ENCODE peak calls at places on chromosomes 3 and 15, in five cellular contexts. Y, C, N, A and L are unnamed samples.

GRCh38 chr3:197328198-197328597 is 29.8 kb upstream of the DLG1 start:
- DNase-seq in Y (no peak), C (no peak), N (no peak), A (no peak), L (no peak)

GRCh38 chr3:69460034-69460433 is 74.1 kb upstream of the FRMD4B start:
- DNase-seq in Y (no peak), C (no peak), N (no peak), A (no peak), L (no peak)

GRCh38 chr3:48662753-48663488 is at the start of gene CELSR3:
- DNase-seq in Y (peak; percentile 90), C (peak; percentile 90), N (peak; percentile 94), A (peak; percentile 73), L (peak; percentile 95)

GRCh38 chr15:56464893-56465520 is at the start of gene MNS1:
- DNase-seq in Y (peak; percentile 96), C (peak; percentile 62), N (peak; percentile 98), A (peak; percentile 85), L (peak; percentile 91)

GRCh38 chr3:30628931-30629590 is 22.7 kb downstream of the TGFBR2 start:
- DNase-seq in Y (no peak), C (no peak), N (no peak), A (no peak), L (peak; percentile 35)

GRCh38 chr15:95409924-95410323 is 920.6 kb upstream of the NR2F2 start:
- DNase-seq in Y (peak; percentile 32), C (no peak), N (no peak), A (no peak), L (peak; percentile 79)

GRCh38 chr3:157618075-157618760 is 115.0 kb upstream of the VEPH1 start:
- DNase-seq in Y (peak; percentile 71), C (peak; percentile 43), N (peak; percentile 83), A (no peak), L (peak; percentile 72)

GRCh38 chr3:181726351-181727121 is 14.8 kb downstream of the SOX2 start:
- DNase-seq in Y (no peak), C (peak; percentile 80), N (no peak), A (no peak), L (no peak)

GRCh38 chr3:182710557-182711157 is 82.6 kb upstream of the ATP11B start:
- DNase-seq in Y (peak; percentile 13), C (no peak), N (peak; percentile 64), A (no peak), L (peak; percentile 33)

GRCh38 chr15:93553167-93553566 is 464.2 kb upstream of the RGMA start:
- DNase-seq in Y (no peak), C (no peak), N (no peak), A (no peak), L (no peak)

GRCh38 chr3:160413613-160414248 is 14.3 kb downstream of the SMC4 start:
- DNase-seq in Y (peak; percentile 84), C (peak; percentile 62), N (peak; percentile 81), A (peak; percentile 39), L (peak; percentile 87)

GRCh38 chr3:40980467-40980866 is 218.8 kb upstream of the CTNNB1 start:
- DNase-seq in Y (no peak), C (no peak), N (no peak), A (no peak), L (no peak)

DNA sequence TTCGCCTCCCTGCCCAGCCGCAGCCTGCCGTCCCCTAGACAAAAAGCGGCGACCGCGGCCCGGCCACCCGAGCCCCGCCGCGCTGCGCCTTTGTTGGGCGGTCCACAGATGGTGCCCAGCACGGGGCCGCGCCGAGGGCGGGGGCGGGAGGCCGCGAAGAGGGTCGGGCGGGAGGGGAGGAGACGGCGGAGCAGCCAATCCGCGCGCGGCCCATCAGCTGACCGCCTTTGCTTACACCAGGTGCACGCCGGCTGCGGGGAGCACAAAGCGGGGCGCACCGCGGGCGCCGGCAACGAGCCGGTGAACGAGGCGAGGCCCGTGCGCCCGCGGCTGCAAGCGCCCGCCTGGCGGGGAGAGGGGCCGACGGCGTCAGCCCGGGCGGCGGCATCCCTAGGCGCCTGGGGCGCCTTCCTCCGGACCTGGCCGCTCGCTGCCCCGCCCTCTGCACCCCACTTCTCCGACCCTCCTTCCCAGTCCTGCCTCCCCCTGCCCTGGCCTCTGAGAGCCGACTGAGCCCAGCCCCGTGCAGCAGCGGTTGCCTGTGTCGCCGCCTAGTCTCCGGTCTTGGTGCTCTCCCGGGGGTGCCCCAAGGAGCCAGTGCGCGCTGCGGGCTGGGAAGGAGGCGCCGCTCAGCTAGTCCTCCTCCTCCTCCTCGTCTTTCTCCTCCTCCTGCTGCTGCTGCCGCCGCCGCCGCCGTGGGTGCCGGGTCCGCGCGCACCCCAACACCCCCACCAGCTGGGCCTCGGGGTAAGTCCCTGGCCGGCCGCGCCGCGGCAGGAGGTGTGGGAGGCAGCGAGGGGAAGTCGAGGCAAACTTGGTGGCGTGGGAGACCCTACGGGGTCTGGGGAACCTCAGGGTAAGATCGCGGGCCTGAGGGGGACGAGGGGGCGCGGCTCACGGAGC is at the start of gene LRRN1:
- DNase-seq in Y (no peak), C (peak; percentile 90), N (peak; percentile 26), A (peak; percentile 69), L (no peak)
- H4K91ac ChIP-seq in Y (no peak within 1 kb of the TSS), C (peak within 1 kb of the TSS; percentile 83), N (peak within 1 kb of the TSS; percentile 97), A (peak within 1 kb of the TSS; percentile 93), L (no peak within 1 kb of the TSS)

DNA sequence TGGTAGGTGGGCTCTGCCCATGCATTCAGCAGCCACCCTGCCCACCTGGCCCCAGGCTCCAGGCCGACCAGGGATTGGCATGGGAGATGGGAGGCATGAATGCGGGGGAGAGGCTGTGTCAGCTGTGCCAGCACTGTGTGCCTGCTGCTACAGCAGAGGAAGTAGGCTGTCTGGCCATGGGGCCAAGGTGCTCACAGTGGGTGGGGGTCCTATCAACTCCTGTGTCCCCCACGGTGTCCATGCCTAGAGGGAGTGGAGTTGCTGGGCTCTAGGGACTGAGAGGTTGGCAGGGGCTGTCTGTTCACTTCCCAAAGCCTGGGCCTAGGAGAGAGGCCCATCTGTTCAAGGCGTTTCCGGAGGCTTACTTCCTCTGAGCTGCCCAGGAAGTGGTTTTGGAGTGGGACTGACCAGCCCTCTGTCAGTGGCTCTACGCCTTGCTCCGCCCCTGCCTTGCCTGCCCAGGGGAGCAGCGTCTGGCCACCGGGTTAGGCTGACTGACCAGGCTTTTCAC is 5.8 kb downstream of the PRKCD start:
- DNase-seq in Y (peak; percentile 64), C (no peak), N (peak; percentile 15), A (no peak), L (peak; percentile 69)
- H3K4me3 ChIP-seq in Y (no peak overlapping the region), C (no peak overlapping the region), N (no peak overlapping the region), A (no peak overlapping the region), L (peak overlapping the region; percentile 35)

DNA sequence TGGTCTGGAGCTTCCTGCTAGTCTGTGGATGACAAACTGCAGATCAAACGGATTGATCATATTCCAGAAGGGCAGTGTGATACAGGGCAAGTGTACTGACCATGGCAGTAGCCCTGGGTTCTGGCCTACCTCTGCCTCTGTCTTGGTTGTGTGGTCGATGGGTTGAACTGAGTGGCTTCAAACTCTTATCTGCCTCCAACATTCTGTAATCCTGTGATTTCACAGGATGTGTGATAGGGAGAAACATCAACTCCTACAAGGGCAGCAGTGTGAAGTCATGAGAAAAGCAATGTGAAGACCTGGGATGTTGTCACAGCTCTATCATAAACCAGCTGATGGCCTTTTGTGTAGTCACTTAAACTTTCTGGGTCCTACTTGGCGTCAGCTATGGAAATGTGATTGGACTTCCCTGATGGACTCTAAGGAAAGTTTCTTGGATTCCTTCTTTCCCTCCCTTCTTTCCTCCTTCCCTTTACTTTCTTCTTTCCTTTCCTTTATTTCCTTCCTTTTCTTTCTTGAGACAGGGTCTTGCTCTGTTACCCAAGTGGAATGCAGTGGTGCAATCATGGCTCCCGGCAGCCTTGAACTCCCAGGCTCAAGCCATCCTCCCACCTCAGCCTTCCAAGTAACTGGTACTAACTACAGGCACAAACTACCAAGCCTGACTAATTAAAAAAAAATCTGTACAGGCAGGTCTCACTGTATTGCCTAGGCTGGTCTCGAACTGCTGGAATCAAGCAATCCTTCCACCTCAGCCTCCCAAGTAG is 114.8 kb downstream of the BBX start:
- DNase-seq in Y (no peak), C (no peak), N (peak; percentile 41), A (no peak), L (no peak)
- H3K23ac ChIP-seq in Y (no peak overlapping the region), C (no peak overlapping the region), N (no peak overlapping the region), A (no peak overlapping the region), L (no peak overlapping the region)

DNA sequence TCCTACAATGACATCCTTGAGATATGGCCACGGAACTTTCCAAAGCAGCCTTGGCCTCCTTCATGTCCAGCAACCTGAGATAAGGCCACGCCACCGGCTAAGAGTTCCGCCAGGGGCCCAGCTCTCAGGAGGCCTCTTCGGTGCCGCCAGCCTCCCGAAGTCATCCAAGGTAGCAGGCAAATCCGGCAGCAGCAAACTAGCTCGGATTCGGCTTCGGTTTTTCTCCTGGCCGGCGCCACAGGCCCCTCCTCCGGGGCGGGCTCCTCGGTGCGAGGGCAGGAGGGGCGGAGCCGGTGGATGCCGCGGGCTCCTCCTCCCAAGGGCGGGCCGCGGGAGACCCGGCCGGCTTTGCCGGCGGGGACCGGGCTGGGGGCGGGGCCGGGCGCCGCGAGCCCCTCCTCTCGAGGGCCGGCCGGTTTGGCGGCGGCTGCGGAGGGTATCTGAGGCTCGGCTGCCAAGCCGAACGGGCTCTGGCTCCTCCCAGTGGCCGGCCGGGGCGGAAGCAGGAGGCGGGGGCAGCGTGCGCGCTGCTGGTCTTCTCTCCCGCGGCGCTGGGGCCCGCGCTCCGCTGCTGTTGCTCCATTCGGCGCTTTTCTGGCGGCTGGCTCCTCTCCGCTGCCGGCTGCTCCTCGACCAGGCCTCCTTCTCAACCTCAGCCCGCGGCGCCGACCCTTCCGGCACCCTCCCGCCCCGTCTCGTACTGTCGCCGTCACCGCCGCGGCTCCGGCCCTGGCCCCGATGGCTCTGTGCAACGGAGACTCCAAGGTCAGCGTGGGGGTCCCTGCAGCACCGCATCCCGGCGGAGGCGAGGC is at the start of gene GMPS:
- DNase-seq in Y (peak; percentile 89), C (peak; percentile 94), N (peak; percentile 96), A (peak; percentile 88), L (peak; percentile 92)
- H4K91ac ChIP-seq in Y (peak within 1 kb of the TSS; percentile 17), C (no peak within 1 kb of the TSS), N (peak within 1 kb of the TSS; percentile 81), A (peak within 1 kb of the TSS; percentile 91), L (peak within 1 kb of the TSS; percentile 96)

GRCh38 chr3:122987726-122988319 is 39.7 kb downstream of the SEMA5B start:
- DNase-seq in Y (no peak), C (no peak), N (no peak), A (no peak), L (no peak)
- H3K4me3 ChIP-seq in Y (no peak overlapping the region), C (no peak overlapping the region), N (no peak overlapping the region), A (peak overlapping the region; percentile 34), L (no peak overlapping the region)

DNA sequence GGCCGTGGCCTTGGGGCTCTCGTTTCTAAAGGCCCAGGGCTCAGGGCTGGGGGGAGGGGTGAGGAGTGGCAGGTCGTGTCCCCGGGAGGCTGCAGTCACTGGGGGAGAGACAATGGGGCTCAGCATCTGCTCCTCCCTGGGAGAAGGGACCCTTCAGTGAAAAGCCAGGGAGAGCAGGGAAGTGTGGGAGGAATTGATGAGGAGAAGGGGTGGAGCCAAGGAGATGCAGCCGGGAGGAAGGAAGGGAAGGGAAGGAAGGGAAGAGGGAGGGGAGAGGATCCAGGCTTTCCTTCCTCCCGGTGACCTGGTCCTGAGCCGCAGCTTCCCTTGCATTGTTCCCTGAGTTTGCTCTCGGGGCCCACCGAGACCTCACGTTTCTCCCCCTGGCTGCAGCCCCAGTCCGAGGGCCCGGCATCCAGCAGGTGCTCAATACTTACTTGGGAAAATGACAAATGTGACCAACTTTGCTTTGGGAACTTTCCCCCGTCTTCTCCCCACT is 1.4 kb upstream of the ZNF710 start:
- DNase-seq in Y (peak; percentile 9), C (peak; percentile 78), N (no peak), A (no peak), L (peak; percentile 48)
- H3K23ac ChIP-seq in Y (peak overlapping the region; percentile 54), C (peak overlapping the region; percentile 9), N (no peak overlapping the region), A (no peak overlapping the region), L (peak overlapping the region; percentile 15)